ENCODE peak calls at places on chromosomes 12 and 14, in four cellular contexts. M is H1, O is A549, E is HepG2. P is an unnamed sample.
A peak's percentile ranks its signal among the peaks of the same experiment; 100 is the strongest.

GRCh38 chr14:25237845-25238244 is 187.9 kb upstream of the STXBP6 start:
- DNase-seq in E (peak; percentile 59), M (peak; percentile 7), O (no peak), P (no peak)

GRCh38 chr14:70934502-70935134 is 27.4 kb downstream of the PCNX1 start:
- DNase-seq in O (no peak), M (no peak), E (peak; percentile 29), P (no peak)

GRCh38 chr12:117472983-117473382 is 111.6 kb upstream of the NOS1 start:
- DNase-seq in O (peak; percentile 48), E (peak; percentile 9), M (peak; percentile 36), P (peak; percentile 26)

GRCh38 chr12:95959107-95959506 is 16.0 kb downstream of the AMDHD1 start:
- DNase-seq in M (no peak), O (peak; percentile 33), E (peak; percentile 59), P (no peak)

GRCh38 chr12:19130224-19131019 is 889 bp downstream of the PLEKHA5 start:
- DNase-seq in E (no peak), M (no peak), O (peak; percentile 31), P (peak; percentile 52)

GRCh38 chr14:28870033-28870564 is 103.5 kb downstream of the FOXG1 start:
- DNase-seq in M (no peak), E (no peak), O (no peak), P (no peak)

GRCh38 chr12:108772247-108772646 is 40.9 kb upstream of the CORO1C start:
- DNase-seq in M (no peak), E (no peak), O (no peak), P (peak; percentile 38)

GRCh38 chr12:57631566-57632368 is 1.2 kb downstream of the B4GALNT1 start:
- DNase-seq in O (no peak), M (no peak), E (no peak), P (peak; percentile 46)

GRCh38 chr14:53462931-53463778 is 310.0 kb upstream of the DDHD1 start:
- DNase-seq in M (no peak), E (peak; percentile 15), O (no peak), P (no peak)

GRCh38 chr14:20807304-20807956 is 4.8 kb upstream of the RNASE1 start:
- DNase-seq in O (no peak), E (no peak), M (no peak), P (no peak)

GRCh38 chr12:56450241-56450640 is 1.0 kb upstream of the TIMELESS start:
- DNase-seq in O (no peak), E (no peak), M (no peak), P (no peak)

DNA sequence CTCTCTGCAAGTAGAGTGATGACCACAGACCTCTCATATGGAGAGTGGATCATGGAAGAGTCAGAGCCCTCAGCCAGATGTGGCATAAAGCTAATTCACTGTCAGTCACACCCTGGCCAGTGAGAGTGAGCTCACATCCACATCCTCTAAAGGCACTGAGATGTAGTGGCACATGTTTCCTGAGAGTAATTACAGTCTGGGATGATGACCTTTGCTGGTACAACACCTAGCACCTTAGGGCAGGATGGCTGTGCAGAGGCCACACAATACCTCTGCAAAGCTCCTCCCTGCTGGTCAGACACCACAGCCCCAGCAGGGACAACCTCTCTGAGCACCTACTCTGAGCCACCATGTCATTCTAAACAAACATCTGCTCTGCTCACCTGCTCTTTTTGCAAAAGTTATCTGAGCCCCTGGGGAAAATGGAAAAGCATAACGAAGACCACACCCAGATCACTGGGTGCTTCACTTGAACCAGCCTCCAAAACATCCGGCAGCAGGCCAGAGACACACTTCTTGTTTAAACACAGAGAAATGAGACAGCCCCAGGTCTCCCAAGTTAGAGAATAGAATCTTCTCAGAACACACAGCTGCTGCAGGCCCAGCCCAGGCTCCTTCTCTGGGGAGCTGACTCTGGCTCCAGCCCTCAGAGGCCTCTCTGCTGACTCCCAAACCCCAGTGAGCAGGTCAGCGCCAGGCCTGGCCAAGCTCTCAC is 30.3 kb downstream of the PITPNM2 start:
- DNase-seq in O (no peak), E (no peak), M (no peak), P (no peak)
- TF ChIP-seq CEBPB in O (no peak), E (no peak), M (no peak), P (no peak)

GRCh38 chr12:91774471-91774921 is 371.1 kb downstream of the BTG1 start:
- DNase-seq in E (no peak), M (no peak), O (no peak), P (no peak)
- TF ChIP-seq PHF8 in E (no peak), M (no peak), O (no peak), P (no peak)

DNA sequence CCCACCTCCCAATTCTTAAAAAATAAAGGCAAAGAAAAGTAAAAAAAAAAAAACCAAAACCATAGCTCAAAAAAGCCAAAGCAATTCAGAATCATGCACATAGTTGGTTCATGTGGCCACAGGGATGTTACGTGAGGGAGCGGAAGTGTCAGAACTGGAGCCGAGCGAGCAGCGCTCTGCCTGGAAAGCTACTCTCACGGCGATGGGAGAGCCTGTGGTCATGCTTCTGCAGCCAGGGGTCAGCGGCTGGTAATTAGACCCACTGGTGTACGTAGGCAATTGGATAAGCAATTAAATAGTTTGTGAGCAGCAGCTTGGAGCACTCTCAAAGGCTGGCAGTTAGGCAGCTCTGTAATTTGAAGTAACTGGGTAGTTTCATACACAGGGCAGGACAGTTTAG is 58.1 kb downstream of the TRHDE start:
- DNase-seq in E (no peak), O (no peak), M (no peak), P (no peak)
- TF ChIP-seq CEBPB in E (no peak), O (no peak), M (no peak), P (no peak)

GRCh38 chr14:63404906-63405305 is 86.2 kb upstream of the GPHB5 start:
- DNase-seq in E (no peak), O (no peak), M (no peak), P (no peak)
- TF ChIP-seq PHF8 in E (no peak), O (no peak), M (no peak), P (no peak)

DNA sequence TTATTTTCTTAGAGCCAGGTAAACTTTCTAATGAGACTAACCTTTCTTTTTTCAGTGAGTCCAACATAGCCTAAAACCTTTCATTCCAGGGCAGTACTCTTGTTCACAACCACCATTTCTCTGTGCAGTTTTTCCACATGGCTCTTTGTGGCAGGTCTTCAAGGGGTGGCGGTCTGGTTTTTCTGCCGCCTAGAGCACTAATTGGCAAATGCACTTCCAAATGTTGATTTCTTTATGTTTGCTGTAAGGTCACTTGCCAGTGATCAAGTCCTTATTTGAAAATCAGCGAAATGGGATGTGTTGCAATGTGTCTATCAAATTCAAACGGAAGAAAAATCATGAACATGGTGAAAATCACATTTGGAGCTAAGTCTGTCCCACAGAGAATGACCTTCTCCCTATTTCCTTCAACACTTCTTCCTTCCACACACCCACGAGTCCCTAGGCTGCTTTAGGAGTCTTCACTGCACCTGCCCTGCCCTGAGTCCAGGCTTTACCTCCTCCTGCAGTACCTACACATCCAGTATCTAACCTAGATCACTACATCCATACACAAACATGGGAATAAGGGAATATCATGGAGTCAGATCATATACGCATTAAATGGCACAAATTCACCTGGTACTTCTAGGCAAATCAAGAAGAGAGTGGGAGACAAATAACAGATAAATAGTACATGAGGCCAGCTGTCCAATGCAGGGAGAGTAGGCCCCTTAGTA is 1.9 kb downstream of the SRGAP1 start:
- DNase-seq in M (no peak), O (no peak), E (no peak), P (no peak)
- TF ChIP-seq CEBPB in M (no peak), O (no peak), E (no peak), P (no peak)

DNA sequence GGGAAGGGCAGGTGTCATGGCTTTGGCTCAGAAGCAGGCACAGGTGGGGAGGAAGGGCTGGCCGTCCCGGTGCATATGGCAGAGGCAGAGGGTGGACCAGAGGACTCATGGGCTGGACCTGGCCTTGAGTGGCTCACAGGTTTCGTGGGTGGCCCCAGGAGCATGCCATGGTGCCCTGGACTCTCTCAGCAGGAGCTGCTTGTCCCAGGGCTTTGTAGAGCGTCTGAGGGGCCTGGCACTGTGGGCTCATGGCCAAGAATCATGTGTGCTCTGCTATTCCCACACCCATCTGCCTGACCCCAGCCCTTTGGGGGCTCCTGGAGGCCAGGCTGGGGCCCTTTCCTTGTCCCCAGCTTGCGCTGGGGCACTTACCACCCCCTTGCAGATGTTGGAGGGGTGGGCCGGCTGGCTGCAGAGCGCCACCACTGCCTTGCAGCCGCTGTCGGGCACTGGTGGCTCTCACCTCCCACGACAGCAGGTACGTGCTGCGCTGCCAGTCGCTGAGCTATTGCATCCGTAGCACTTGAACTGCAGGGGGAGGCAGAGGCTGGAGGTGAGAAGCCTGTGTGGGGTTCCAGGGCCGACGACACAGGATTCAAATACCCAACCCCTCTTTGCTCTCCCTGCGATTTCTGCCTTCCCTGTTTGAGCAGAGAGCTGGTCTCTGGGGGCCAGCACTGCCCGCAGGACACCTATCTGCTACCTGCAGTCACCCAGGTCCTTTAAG is 187.4 kb upstream of the PRMT8 start:
- DNase-seq in E (peak; percentile 52), M (no peak), O (no peak), P (no peak)
- TF ChIP-seq PHF8 in E (no peak), M (no peak), O (no peak), P (no peak)

DNA sequence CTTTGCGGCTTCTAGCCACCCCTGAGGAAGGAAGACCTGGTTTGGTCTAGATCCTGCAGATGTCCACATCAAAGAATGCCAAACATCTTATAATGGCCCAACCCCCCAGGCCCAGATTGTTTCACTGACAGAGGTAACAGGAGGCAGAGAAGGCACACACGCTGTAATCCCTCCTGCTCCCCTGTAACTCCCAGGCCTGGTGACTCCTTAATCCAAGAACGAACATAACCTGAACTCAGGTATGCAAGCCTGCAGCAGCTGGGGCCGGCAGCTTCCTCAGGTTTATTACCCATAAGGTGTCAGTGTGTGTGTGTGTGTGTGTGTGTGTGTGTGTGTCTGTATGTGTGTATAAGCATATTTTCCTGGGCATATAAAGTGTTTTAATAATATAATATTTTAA is 52.7 kb downstream of the ERH start:
- DNase-seq in O (no peak), M (no peak), E (no peak), P (no peak)
- TF ChIP-seq CEBPB in O (no peak), M (no peak), E (no peak), P (no peak)

DNA sequence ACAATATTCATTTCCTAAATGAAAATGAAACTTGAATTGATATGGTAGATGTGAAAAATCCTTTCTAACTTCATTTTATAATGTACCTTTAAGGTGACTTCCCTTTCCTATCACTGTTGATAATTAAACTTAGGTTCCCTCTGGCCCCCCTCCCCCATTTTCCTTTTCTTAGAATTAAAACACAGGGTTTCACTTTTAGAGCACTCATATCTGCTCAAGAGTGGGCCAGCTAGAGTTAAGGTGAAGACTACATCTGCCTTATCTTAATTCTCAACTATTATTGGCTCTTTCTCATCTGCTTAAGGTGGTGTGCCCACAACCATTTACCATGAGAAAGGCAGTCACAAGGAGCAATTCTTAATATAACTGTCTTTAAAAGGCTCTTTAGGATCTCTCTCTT is 49.7 kb downstream of the LIN52 start:
- DNase-seq in O (no peak), E (no peak), M (no peak), P (no peak)
- TF ChIP-seq PHF8 in O (no peak), E (no peak), M (no peak), P (no peak)